ENCODE peak calls at places on chromosome 14, in eight cellular contexts. X is stomach, J is cardiac muscle cell, V is fibroblast of lung, E is GM12878, G is foreskin keratinocyte, S is glutamatergic neuron, Z is A673. F is an unnamed sample.

GRCh38 chr14:68884031-68885030 is 91.5 kb upstream of the ZFP36L1 start:
- DNase-seq in X (no peak), J (no peak), V (peak; percentile 95), E (no peak), G (peak; percentile 91), S (no peak), Z (no peak), F (peak; percentile 91)

GRCh38 chr14:90692826-90693225 is 123.4 kb downstream of the TTC7B start:
- DNase-seq in X (no peak), J (no peak), V (no peak), E (no peak), G (no peak), S (no peak), Z (no peak), F (no peak)

GRCh38 chr14:26960049-26960688 is 362.3 kb upstream of the NOVA1 start:
- DNase-seq in X (no peak), J (no peak), V (no peak), E (no peak), G (peak; percentile 18), S (no peak), Z (no peak), F (no peak)

GRCh38 chr14:75372260-75372659 is 55.6 kb upstream of the JDP2 start:
- DNase-seq in X (no peak), J (no peak), V (no peak), E (no peak), G (no peak), S (no peak), Z (peak; percentile 66), F (no peak)

GRCh38 chr14:99270491-99271287 is 1.3 kb downstream of the BCL11B start:
- DNase-seq in X (no peak), J (peak; percentile 65), V (no peak), E (no peak), G (no peak), S (peak; percentile 52), Z (peak; percentile 69), F (no peak)

GRCh38 chr14:86057018-86057667 is 527.2 kb downstream of the FLRT2 start:
- DNase-seq in X (no peak), J (peak; percentile 63), V (peak; percentile 53), E (no peak), G (peak; percentile 2), S (peak; percentile 58), Z (peak; percentile 58), F (peak; percentile 9)

GRCh38 chr14:24238123-24238522 is 4.3 kb downstream of the TINF2 start:
- DNase-seq in X (no peak), J (no peak), V (no peak), E (no peak), G (peak; percentile 90), S (no peak), Z (no peak), F (no peak)

GRCh38 chr14:101465795-101466448 is 95.4 kb upstream of the DIO3 start:
- DNase-seq in X (peak; percentile 10), J (no peak), V (no peak), E (no peak), G (no peak), S (no peak), Z (no peak), F (no peak)

GRCh38 chr14:63343878-63344277 is 25.1 kb upstream of the GPHB5 start:
- DNase-seq in X (no peak), J (no peak), V (peak; percentile 71), E (no peak), G (peak; percentile 39), S (no peak), Z (peak; percentile 55), F (no peak)

GRCh38 chr14:99015833-99016232 is 256.2 kb downstream of the BCL11B start:
- DNase-seq in X (no peak), J (no peak), V (no peak), E (no peak), G (no peak), S (no peak), Z (no peak), F (no peak)

GRCh38 chr14:93490001-93490400 is 59.3 kb downstream of the UNC79 start:
- DNase-seq in X (no peak), J (no peak), V (no peak), E (no peak), G (no peak), S (no peak), Z (no peak), F (no peak)

GRCh38 chr14:71423481-71423880 is 508.7 kb upstream of the RGS6 start:
- DNase-seq in X (no peak), J (no peak), V (no peak), E (no peak), G (no peak), S (no peak), Z (no peak), F (no peak)

GRCh38 chr14:41606249-41607118 is at the start of gene LRFN5:
- DNase-seq in X (no peak), J (peak; percentile 69), V (peak; percentile 43), E (no peak), G (no peak), S (peak; percentile 65), Z (peak; percentile 82), F (no peak)

DNA sequence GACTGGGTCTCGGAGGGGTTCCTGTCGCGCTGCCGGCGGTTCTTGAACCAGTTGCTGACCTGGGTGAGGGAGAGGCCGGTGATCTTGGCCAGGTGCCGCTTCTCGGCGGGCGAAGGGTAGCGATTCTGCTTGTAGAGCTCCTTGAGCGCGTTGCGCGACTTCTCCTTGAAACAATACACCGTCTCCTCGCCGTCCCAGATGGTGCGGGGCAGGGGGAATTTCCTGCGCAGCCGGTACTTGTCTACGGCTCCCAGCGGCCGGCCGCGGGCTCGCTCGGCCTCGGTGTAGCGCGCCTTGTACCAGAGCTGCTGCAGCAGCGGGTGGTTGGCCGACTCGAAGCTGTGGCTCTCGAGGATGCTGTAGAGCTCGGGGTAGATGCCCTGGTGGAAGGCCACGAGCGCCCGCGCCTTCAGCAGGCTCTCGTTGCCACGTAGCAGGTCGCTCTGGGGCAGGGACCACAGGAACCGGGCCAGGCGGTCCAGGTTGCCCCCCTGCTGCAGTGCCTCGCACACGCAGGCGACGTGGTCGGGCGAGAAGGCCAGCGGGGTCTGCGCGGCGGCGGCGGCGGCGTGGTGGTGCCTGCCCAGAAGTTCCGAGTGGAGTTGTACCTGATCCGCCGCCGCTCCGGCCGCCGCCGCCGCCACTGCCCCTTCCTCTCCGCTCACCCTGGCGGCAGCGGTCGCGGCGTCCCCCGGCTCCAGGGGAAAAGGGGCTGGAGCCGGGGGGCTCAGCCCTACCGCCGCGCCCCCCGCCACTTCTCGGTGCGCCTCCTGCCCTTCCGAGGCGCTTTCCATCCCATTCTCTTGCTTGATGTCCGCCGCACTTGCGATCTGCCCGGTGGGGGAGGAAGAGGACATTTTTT is 702 bp downstream of the SIX4 start:
- DNase-seq in X (peak; percentile 54), J (peak; percentile 67), V (peak; percentile 62), E (no peak), G (peak; percentile 62), S (peak; percentile 69), Z (peak; percentile 64), F (peak; percentile 46)
- TF ChIP-seq CTCF in X (no peak), J (no peak), V (no peak), E (no peak), G (no peak), S (peak; percentile 11), Z (peak; percentile 9), F (no peak)

GRCh38 chr14:51554339-51554920 is 97.3 kb upstream of the FRMD6 start:
- DNase-seq in X (no peak), J (no peak), V (peak; percentile 66), E (no peak), G (peak; percentile 91), S (no peak), Z (no peak), F (peak; percentile 93)

GRCh38 chr14:51552768-51553426 is 98.8 kb upstream of the FRMD6 start:
- DNase-seq in X (no peak), J (peak; percentile 47), V (no peak), E (no peak), G (peak; percentile 64), S (no peak), Z (no peak), F (no peak)

GRCh38 chr14:51552275-51552674 is 99.4 kb upstream of the FRMD6 start:
- DNase-seq in X (no peak), J (no peak), V (no peak), E (no peak), G (no peak), S (peak; percentile 31), Z (no peak), F (no peak)

GRCh38 chr14:51554953-51555352 is 96.8 kb upstream of the FRMD6 start:
- DNase-seq in X (no peak), J (no peak), V (peak; percentile 58), E (no peak), G (no peak), S (no peak), Z (no peak), F (peak; percentile 57)
- TF ChIP-seq CTCF in X (no peak), J (no peak), V (peak; percentile 11), E (peak; percentile 28), G (peak; percentile 38), S (no peak), Z (peak; percentile 36), F (peak; percentile 74)

DNA sequence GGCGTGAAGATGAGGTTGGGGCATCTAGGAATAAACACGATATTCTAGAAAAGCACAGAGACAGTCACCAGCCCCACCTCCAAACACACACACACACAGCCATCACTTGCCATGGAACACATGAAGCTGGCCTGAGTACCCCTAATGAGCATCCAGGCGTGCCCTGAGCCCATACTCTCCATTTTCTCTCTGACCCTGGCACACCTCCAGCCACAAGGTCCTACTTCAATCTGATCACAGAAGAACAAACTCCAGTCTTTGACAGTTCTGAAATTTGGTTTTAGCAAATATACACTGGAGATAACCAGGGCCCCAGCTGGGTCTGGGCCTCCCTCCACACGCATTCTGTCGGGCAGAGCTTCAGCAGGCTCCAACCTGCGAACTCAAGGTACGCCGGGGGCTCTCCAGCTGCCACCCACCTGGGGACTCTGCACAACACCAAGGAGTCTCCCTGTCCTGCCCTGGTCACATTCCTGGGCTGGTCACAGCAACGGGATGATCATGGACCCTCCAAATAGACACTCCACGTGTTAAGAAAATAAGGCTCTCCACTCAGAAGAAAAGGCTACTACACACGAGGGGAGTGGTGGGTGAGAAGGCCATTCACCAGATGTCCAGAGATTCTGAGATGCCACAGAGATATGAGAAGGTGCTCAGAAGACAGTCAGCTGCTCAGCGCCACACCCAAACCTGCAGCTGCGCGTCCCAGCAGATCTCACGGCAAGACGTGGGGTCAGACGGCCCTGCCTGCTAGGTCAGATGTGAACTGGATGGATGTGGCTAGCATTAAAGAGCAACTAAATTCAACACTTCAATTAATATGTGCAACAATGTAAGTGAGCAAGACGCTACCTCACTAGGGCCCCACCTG is 57.0 kb upstream of the PNMA1 start:
- DNase-seq in X (no peak), J (no peak), V (no peak), E (no peak), G (no peak), S (no peak), Z (no peak), F (no peak)
- TF ChIP-seq CTCF in X (no peak), J (no peak), V (no peak), E (no peak), G (no peak), S (no peak), Z (no peak), F (no peak)

GRCh38 chr14:58367296-58367695 is 28.4 kb upstream of the TOMM20L start:
- DNase-seq in X (peak; percentile 40), J (no peak), V (no peak), E (no peak), G (no peak), S (no peak), Z (no peak), F (no peak)

GRCh38 chr14:58362798-58363412 is 32.8 kb upstream of the TOMM20L start:
- DNase-seq in X (no peak), J (peak; percentile 8), V (peak; percentile 32), E (no peak), G (peak; percentile 23), S (no peak), Z (peak; percentile 49), F (peak; percentile 2)
- TF ChIP-seq CTCF in X (peak; percentile 6), J (peak; percentile 33), V (no peak), E (peak; percentile 28), G (peak; percentile 60), S (no peak), Z (peak; percentile 62), F (peak; percentile 64)

GRCh38 chr14:30445852-30446251 is 113.1 kb upstream of the G2E3 start:
- DNase-seq in X (no peak), J (no peak), V (no peak), E (no peak), G (no peak), S (no peak), Z (no peak), F (no peak)
- TF ChIP-seq CTCF in X (no peak), J (no peak), V (no peak), E (no peak), G (no peak), S (no peak), Z (no peak), F (no peak)

F was measured in HFFc6.